ENCODE peak calls at places on chromosomes 13 and 19, in ten cellular contexts. G is iPS DF 6.9, V is astrocyte of the cerebellum, P is left ventricle myocardium inferior, T is cardiac fibroblast, S is mammary epithelial cell, A is epithelial cell of esophagus, N is testis, Z is fibroblast of lung, I is foreskin fibroblast. L is an unnamed sample.

GRCh38 chr19:6250024-6250605 is 29.7 kb downstream of the MLLT1 start:
- DNase-seq in S (peak; percentile 19), A (no peak), Z (peak; percentile 19), I (peak; percentile 71), V (peak; percentile 79), G (no peak), N (no peak), P (no peak), T (peak; percentile 43), L (no peak)

GRCh38 chr13:38366954-38367645 is 17.4 kb downstream of the UFM1 start:
- DNase-seq in P (no peak), G (no peak), I (peak; percentile 66), S (peak; percentile 74), A (peak; percentile 67), Z (peak; percentile 20), T (peak; percentile 65), N (no peak), V (no peak), L (no peak)

GRCh38 chr19:19657397-19657783 is 6.1 kb downstream of the ATP13A1 start:
- DNase-seq in G (no peak), S (no peak), P (no peak), V (no peak), A (no peak), I (peak; percentile 23), T (no peak), N (no peak), Z (no peak), L (peak; percentile 79)

GRCh38 chr19:41531438-41532311 is 44.3 kb upstream of the CEACAM21 start:
- DNase-seq in N (peak; percentile 64), Z (peak; percentile 56), S (peak; percentile 40), A (peak; percentile 26), V (no peak), P (peak; percentile 79), T (peak; percentile 92), I (peak; percentile 61), G (no peak), L (no peak)

GRCh38 chr13:93226623-93227279 is at the start of gene GPC6:
- DNase-seq in P (no peak), G (no peak), V (peak; percentile 93), N (peak; percentile 43), Z (peak; percentile 96), A (peak; percentile 96), S (peak; percentile 93), T (peak; percentile 87), I (peak; percentile 95), L (peak; percentile 95)

GRCh38 chr19:5504115-5504514 is 48.9 kb downstream of the ZNRF4 start:
- DNase-seq in Z (no peak), N (no peak), T (no peak), A (no peak), I (no peak), V (no peak), S (no peak), G (no peak), P (no peak), L (peak; percentile 42)

GRCh38 chr19:43725468-43725867 is 9.6 kb downstream of the IRGC start:
- DNase-seq in V (no peak), T (peak; percentile 17), S (no peak), N (no peak), I (no peak), A (no peak), G (no peak), P (no peak), Z (no peak), L (no peak)

GRCh38 chr13:89899302-89900103 is 1448.0 kb upstream of the MIR17HG start:
- DNase-seq in Z (no peak), I (no peak), N (no peak), S (no peak), V (no peak), P (no peak), T (no peak), G (no peak), A (no peak), L (no peak)

GRCh38 chr19:51293571-51294210 is 17.8 kb upstream of the IGLON5 start:
- DNase-seq in N (no peak), A (no peak), P (no peak), Z (no peak), V (no peak), S (no peak), I (no peak), G (no peak), T (no peak), L (no peak)

DNA sequence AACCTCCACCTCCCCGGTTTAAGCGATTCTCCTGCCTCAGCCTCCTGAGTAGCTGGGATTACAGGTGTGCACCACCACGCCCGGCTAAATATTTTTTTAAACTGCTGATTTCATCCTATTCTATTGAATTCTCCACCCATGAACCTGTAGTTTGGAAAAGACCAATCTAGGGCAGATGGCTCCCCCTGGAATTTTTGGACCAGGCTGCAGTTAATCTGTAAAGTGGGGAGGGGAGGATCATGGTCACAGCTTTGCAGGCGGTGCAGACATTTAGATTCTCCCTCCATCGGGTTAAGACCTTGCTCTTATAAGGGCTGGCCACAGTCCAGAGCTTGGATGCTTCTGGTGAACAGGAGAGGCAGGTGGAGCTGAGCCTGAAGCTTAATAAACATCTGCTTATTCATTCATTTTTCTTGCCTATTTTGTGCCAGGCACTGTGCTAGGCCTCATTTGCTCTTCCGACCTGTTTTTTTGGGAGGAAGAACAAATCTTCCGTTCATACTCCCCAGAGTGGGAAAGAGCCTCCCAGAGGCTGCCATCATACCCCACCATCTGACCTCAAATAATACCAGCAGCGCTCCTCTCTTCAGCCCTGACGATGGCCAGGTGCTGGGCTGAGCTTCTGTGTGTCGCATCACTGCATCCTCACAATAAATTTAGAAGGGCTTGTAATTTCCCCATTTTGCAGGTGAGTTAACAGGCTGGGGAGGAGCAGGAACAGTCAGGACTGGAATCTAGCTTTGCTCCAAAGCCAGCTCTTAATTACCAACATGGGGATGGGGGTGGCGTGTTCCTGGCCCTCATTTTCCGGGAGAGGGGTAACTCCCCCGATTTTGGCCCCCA is 902 bp upstream of the CCDC106 start:
- DNase-seq in V (no peak), P (no peak), I (no peak), Z (no peak), N (no peak), T (no peak), S (no peak), G (no peak), A (no peak), L (no peak)
- H3K4me3 ChIP-seq in V (peak overlapping the region; percentile 76), P (peak overlapping the region; percentile 97), I (peak overlapping the region; percentile 76), Z (peak overlapping the region; percentile 58), N (peak overlapping the region; percentile 86), T (peak overlapping the region; percentile 74), S (peak overlapping the region; percentile 80), G (peak overlapping the region; percentile 86), A (peak overlapping the region; percentile 64), L (peak overlapping the region; percentile 84)

DNA sequence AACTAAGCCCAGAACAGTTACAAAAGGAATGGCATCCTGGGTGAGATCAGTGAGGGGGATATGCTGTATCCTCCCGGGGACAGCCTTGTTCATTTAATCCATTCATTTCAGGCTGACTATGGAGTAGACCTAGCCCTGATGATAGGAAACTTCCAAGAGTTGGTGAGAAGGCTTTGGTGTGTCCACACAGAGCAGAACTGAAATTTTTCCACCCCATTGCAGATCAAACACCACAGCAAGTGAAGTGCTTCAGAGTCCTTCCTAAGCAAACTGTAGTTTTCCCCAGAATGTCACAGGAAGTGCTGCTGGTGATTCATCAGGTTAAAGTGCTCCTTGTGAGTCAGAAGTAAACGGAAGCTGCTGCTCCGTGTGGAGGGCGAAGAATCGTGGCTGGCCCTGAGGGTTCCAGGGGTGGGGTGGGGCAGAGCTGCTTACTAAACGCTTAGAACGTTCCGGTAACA is 113.2 kb downstream of the TEX26 start:
- DNase-seq in V (peak; percentile 63), I (peak; percentile 95), T (peak; percentile 97), N (peak; percentile 18), G (no peak), P (no peak), A (peak; percentile 97), Z (peak; percentile 93), S (peak; percentile 92), L (no peak)
- H3K4me3 ChIP-seq in V (no peak overlapping the region), I (no peak overlapping the region), T (no peak overlapping the region), N (no peak overlapping the region), G (no peak overlapping the region), P (no peak overlapping the region), A (no peak overlapping the region), Z (no peak overlapping the region), S (no peak overlapping the region), L (no peak overlapping the region)

GRCh38 chr13:47816835-47817234 is 184.2 kb downstream of the SUCLA2 start:
- DNase-seq in V (no peak), T (no peak), A (no peak), G (no peak), I (no peak), N (no peak), S (no peak), Z (no peak), P (no peak), L (no peak)
- H3K4me3 ChIP-seq in V (no peak overlapping the region), T (no peak overlapping the region), A (no peak overlapping the region), G (no peak overlapping the region), I (no peak overlapping the region), N (no peak overlapping the region), S (no peak overlapping the region), Z (no peak overlapping the region), P (no peak overlapping the region), L (no peak overlapping the region)

GRCh38 chr19:10228393-10228792 is 2.7 kb downstream of the S1PR2 start:
- DNase-seq in G (no peak), Z (no peak), A (no peak), V (no peak), N (no peak), I (no peak), P (no peak), T (no peak), S (no peak), L (no peak)

GRCh38 chr19:10226376-10227214 is 4.5 kb downstream of the S1PR2 start:
- DNase-seq in P (peak; percentile 83), Z (peak; percentile 100), N (peak; percentile 76), I (peak; percentile 98), T (peak; percentile 87), G (no peak), A (no peak), S (no peak), V (no peak), L (no peak)

GRCh38 chr19:10228925-10229324 is 2.2 kb downstream of the S1PR2 start:
- DNase-seq in G (no peak), V (no peak), Z (peak; percentile 80), N (no peak), I (peak; percentile 73), P (no peak), A (peak; percentile 53), S (no peak), T (peak; percentile 61), L (peak; percentile 35)

GRCh38 chr19:10226021-10226375 is 5.1 kb downstream of the S1PR2 start:
- DNase-seq in G (no peak), I (no peak), T (no peak), S (no peak), V (no peak), N (peak; percentile 57), Z (no peak), A (no peak), P (peak; percentile 34), L (no peak)

DNA sequence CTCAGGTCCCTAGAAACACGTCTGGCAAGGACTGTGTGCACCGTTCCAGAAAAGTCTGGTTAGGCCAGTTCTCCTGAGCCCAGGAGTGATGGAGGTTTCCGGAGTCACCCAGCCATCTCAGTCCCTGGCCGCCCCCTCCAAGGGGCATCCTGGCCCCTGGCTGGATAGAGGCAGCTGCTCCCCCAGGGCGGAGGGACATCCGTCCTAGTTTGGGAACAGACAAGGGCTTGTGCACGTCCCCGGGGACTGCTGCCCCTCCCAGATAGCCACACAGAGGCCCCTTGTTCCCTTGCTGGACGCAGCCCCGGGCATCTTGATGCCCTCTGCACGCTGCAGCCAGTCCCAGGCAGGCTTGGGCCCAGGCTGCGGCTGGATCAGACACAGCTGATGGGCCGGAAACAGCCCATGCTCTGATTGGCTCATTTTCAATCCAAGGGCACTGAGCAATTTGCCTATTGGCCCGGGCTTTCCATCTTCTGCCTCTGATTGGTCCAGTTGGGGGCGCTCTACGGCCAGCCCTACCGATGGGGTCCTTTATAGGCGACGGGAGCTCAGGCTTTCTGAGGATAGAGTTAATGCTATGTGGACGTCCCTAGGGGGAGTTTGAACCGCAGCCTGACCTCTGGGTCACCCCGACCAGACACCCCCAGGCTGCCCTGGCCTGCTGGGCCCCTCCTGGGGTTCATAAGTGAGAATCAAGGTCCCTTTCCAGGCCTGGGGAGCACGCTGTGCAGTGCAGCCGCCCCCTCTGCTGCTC is 3.7 kb downstream of the S1PR2 start:
- DNase-seq in S (no peak), T (no peak), A (no peak), Z (peak; percentile 71), I (peak; percentile 75), N (peak; percentile 84), P (peak; percentile 56), G (no peak), V (no peak), L (no peak)
- H3K4me3 ChIP-seq in S (no peak overlapping the region), T (peak overlapping the region; percentile 18), A (no peak overlapping the region), Z (no peak overlapping the region), I (peak overlapping the region; percentile 45), N (no peak overlapping the region), P (peak overlapping the region; percentile 26), G (no peak overlapping the region), V (no peak overlapping the region), L (no peak overlapping the region)

L was measured in WERI-Rb-1.